ENCODE peak calls at places on chromosomes 16 and 17, in five cellular contexts. L is HepG2, X is kidney epithelial cell, D is choroid plexus epithelial cell, S is pancreas. R is an unnamed sample.

GRCh38 chr16:17836868-17837602 is 366.3 kb upstream of the XYLT1 start:
- DNase-seq in L (peak), X (peak), D (peak), S (no peak), R (no peak)

GRCh38 chr16:51818342-51818944 is 667.4 kb upstream of the SALL1 start:
- DNase-seq in L (peak), X (no peak), D (peak), S (peak), R (peak)

GRCh38 chr17:73030501-73030911 is 62.0 kb downstream of the SLC39A11 start:
- DNase-seq in L (peak), X (no peak), D (no peak), S (peak), R (no peak)

GRCh38 chr17:74042744-74043486 is 160.6 kb upstream of the RPL38 start:
- DNase-seq in L (peak), X (peak), D (peak), S (no peak), R (peak)

GRCh38 chr17:40472733-40473452 is 28.5 kb downstream of the TNS4 start:
- DNase-seq in L (no peak), X (no peak), D (peak), S (no peak), R (no peak)

GRCh38 chr16:67945392-67945933 is 1.5 kb upstream of the LCAT start:
- DNase-seq in L (no peak), X (no peak), D (no peak), S (no peak), R (no peak)

GRCh38 chr17:41629826-41630670 is 5.7 kb upstream of the KRT17 start:
- DNase-seq in L (no peak), X (no peak), D (no peak), S (no peak), R (no peak)

GRCh38 chr17:35817196-35817595 is 7.9 kb downstream of the TAF15 start:
- DNase-seq in L (no peak), X (no peak), D (no peak), S (no peak), R (no peak)

GRCh38 chr16:10966129-10966528 is 21.8 kb downstream of the CLEC16A start:
- DNase-seq in L (no peak), X (no peak), D (no peak), S (no peak), R (no peak)

GRCh38 chr16:981695-982151 is at the start of gene SOX8:
- DNase-seq in L (no peak), X (no peak), D (no peak), S (no peak), R (no peak)

DNA sequence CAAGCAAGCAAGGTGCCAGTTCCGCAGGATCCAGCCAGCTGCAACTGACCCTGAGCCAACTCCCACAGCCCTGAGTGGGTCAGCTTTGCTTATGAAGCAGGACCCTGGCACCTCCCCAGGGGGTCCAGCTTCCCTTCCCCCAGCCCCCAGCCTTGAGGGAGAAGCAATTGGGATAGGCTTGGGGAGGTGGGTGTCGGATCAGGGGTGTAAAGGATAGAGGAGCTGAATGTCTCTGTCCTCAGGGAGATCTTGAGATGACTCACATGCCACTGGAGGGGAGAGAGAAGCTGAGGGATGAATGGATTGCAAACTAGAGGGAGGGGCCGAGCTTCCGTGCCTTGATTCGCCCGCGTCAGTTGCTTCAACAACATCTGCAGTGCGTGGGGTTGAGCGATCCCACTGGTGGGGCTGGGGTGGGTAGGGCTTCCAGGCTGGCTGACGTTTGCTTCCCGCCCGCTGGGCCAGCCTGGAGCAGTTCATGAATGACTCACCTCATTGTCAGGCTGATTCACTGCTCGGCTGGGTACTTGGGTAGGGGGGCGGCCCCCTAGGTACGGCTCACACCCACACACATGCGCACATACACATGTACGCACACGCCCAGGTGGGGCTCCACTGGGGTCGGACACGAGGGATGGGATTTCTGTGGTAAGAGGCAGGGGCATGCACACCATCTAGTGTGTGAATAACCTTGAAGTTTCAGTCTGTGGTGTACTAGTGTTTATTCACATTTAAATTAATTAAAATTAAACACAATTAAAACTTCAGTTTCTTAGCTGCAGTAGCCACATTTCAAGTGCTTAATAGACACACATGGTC is 3.6 kb upstream of the HROB start:
- DNase-seq in L (peak), X (peak), D (peak), S (peak), R (no peak)
- H3K4me3 ChIP-seq in L (peak), X (no peak), D (peak), S (no peak), R (no peak)

DNA sequence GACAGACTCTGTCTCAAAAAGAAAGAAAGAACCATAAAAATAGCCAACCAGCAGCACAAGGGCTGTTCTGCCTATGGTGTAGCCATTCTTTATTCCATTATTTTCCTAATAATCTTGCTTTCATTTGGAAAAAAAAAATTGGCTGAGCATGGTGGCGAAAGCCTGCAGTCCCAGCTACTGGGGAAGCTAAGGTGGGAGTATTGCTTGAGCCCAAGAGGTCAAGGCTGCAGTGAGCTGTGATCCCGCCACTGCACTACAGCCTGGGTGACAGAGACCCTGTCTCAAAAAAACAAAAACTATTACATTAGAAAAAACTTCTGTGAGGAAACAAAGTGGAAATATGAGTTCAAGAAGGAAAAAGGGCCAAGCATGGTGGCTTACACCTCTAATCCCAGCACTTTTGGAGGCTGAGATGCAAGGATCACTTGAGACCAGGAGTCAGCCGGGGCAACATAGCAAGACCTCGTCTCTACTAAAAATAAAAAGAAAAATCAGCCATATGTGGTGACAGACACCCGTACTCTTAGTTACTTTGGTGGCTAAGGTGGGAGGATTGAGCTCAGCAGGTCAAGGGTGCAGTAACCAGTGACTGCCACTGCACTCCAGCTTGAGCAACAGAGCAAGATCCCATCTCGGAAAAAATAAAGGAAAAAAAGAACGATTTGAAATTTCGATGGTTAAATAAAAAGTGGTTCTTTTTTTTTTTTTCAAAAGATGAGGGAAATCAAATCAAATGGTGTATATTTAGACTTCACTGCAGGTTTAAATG is 2.5 kb downstream of the DCAKD start:
- DNase-seq in L (peak), X (no peak), D (no peak), S (no peak), R (no peak)
- TF ChIP-seq CTCF in L (no peak), X (peak), D (peak), S (no peak), R (no peak)

GRCh38 chr16:84181144-84181915 is 5.5 kb downstream of the TAF1C start:
- DNase-seq in L (no peak), X (no peak), D (no peak), S (no peak), R (no peak)
- H3K4me3 ChIP-seq in L (no peak), X (no peak), D (no peak), S (no peak), R (no peak)

GRCh38 chr16:85027349-85027967 is at the start of gene KIAA0513:
- DNase-seq in L (peak), X (no peak), D (peak), S (peak), R (no peak)
- TF ChIP-seq CTCF in L (peak), X (peak), D (peak), S (no peak), R (peak)

DNA sequence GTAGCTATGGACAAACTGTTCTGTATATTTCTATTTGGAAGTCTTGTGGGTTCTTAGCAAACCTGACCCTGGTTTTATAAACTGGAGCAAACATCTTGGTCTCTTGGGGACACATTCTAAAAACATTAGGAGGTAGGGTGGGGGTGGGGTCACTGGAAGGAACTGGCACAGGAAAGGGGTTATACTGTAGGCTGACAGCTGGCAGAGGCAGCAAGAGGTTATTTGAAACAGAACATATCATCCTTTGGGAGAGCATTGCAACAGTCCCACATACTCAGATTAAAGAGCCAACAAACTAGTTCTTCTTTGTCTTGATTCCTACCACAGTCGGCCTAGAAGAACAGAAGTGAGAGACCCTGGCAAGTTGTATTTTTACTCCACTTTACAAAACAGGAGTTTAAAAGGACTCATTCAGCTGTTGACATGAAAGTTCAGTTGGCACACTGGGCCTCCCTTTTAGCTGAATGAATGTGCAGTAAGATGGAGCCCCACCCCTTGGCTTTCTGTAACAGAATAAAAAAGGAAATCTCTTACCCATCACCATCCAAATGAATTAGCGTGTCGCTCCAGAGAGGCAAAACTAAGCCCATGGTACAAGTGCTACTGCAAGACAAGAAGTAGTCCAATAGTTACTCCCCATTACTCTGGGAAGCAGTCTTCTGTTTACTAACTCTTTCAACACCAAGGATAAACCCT is 54.6 kb upstream of the CORO6 start:
- DNase-seq in L (no peak), X (no peak), D (peak), S (no peak), R (no peak)
- H3K4me3 ChIP-seq in L (no peak), X (no peak), D (no peak), S (no peak), R (no peak)

GRCh38 chr17:75077490-75078096 is 10.2 kb upstream of the SLC16A5 start:
- DNase-seq in L (no peak), X (no peak), D (peak), S (peak), R (no peak)
- TF ChIP-seq CTCF in L (peak), X (no peak), D (peak), S (no peak), R (no peak)

GRCh38 chr17:16345565-16345964 is 7.7 kb downstream of the CENPV start:
- DNase-seq in L (no peak), X (no peak), D (no peak), S (no peak), R (no peak)

GRCh38 chr17:16339959-16340358 is 13.3 kb downstream of the CENPV start:
- DNase-seq in L (peak), X (no peak), D (no peak), S (no peak), R (no peak)

GRCh38 chr17:16339402-16339801 is 13.9 kb downstream of the CENPV start:
- DNase-seq in L (no peak), X (no peak), D (no peak), S (no peak), R (no peak)

GRCh38 chr17:16343569-16343968 is 9.7 kb downstream of the CENPV start:
- DNase-seq in L (no peak), X (no peak), D (no peak), S (no peak), R (no peak)

DNA sequence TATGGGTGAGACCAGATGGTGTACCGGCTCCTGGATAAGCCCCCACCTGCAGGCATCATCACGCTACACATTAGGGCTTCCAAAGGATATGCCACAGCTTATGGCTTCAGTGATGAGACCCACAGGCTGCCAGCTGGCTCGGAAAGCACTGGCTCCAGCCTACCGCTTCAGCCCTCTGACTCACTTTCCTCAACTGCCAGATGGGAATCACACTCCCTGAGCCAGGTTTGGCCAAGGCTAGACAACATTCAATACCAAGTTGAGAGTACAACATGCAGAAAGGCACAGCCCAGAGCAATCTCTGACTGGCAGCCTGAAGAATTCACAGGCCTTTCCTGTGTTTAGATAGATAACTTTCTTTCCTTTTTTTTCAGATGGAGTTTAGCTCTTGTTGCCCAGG is 10.3 kb downstream of the CENPV start:
- DNase-seq in L (no peak), X (no peak), D (no peak), S (no peak), R (no peak)
- H3K4me3 ChIP-seq in L (no peak), X (no peak), D (no peak), S (no peak), R (no peak)

R was measured in LNCaP clone FGC.